ENCODE peak calls at places on chromosomes 2 and 18, in five cellular contexts. J is EH, G is neural crest cell, Y is epithelial cell of prostate, W is hepatocyte. E is an unnamed sample.

GRCh38 chr18:5196253-5197031 is 615 bp downstream of the AKAIN1 start:
- DNase-seq in G (peak), J (no peak), W (peak), Y (no peak), E (no peak)

GRCh38 chr2:52794611-52795010 is 973.0 kb upstream of the CHAC2 start:
- DNase-seq in W (no peak), Y (no peak), J (no peak), G (no peak), E (no peak)

GRCh38 chr2:64750817-64751285 is 97.1 kb upstream of the SERTAD2 start:
- DNase-seq in W (peak), G (peak), J (no peak), Y (peak), E (peak)

GRCh38 chr2:3634631-3635091 is 23.3 kb upstream of the ALLC start:
- DNase-seq in G (no peak), W (no peak), J (no peak), Y (no peak), E (no peak)

GRCh38 chr2:239742377-239742776 is 282.8 kb downstream of the NDUFA10 start:
- DNase-seq in G (no peak), J (no peak), Y (no peak), W (no peak), E (no peak)

GRCh38 chr2:71930073-71930681 is 217.5 kb downstream of the CYP26B1 start:
- DNase-seq in W (peak), G (peak), Y (no peak), J (peak), E (no peak)

GRCh38 chr2:200042944-200043343 is 87.6 kb downstream of the MAIP1 start:
- DNase-seq in J (peak), W (no peak), Y (no peak), G (no peak), E (no peak)

GRCh38 chr2:239881561-239882320 is 143.4 kb downstream of the NDUFA10 start:
- DNase-seq in W (peak), G (no peak), J (peak), Y (no peak), E (no peak)

GRCh38 chr18:12308386-12309100 is 502 bp downstream of the TUBB6 start:
- DNase-seq in Y (no peak), W (peak), G (peak), J (peak), E (no peak)

E was measured in Jurkat, Clone E6-1.